ENCODE peak calls at places on chromosomes 5 and 9, in six cellular contexts. I is OCI-LY7, Q is GM13977, D is heart right ventricle, H is progenitor cell of endocrine pancreas, Y is Peyer's patch. R is an unnamed sample.

GRCh38 chr9:84153885-84154284 is 173.3 kb downstream of the RMI1 start:
- DNase-seq in H (no peak), D (no peak), Y (no peak), I (no peak), Q (no peak), R (no peak)

GRCh38 chr5:116528519-116529234 is 45.9 kb downstream of the SEMA6A start:
- DNase-seq in H (no peak), D (no peak), Q (no peak), I (no peak), Y (no peak), R (no peak)

GRCh38 chr9:114263853-114264510 is 58.9 kb upstream of the ORM1 start:
- DNase-seq in Y (no peak), I (no peak), Q (no peak), H (no peak), D (peak; percentile 49), R (no peak)

GRCh38 chr9:4301971-4302427 is 2.1 kb upstream of the GLIS3 start:
- DNase-seq in Q (no peak), H (no peak), D (peak; percentile 52), I (no peak), Y (no peak), R (peak; percentile 35)

GRCh38 chr5:69484891-69485290 is 7.7 kb upstream of the OCLN start:
- DNase-seq in I (no peak), H (no peak), D (no peak), Y (no peak), Q (no peak), R (no peak)

GRCh38 chr5:57181151-57181550 is 7.3 kb downstream of the GPBP1 start:
- DNase-seq in H (no peak), Y (no peak), I (peak; percentile 45), D (no peak), Q (no peak), R (no peak)

GRCh38 chr5:122306461-122306860 is 5.6 kb upstream of the SNCAIP start:
- DNase-seq in Y (no peak), Q (no peak), D (no peak), I (no peak), H (no peak), R (no peak)

GRCh38 chr9:77533678-77534077 is 114.4 kb downstream of the GNA14 start:
- DNase-seq in D (no peak), Y (no peak), I (no peak), H (no peak), Q (no peak), R (no peak)

GRCh38 chr5:135965504-135965903 is 10.7 kb upstream of the LECT2 start:
- DNase-seq in Q (no peak), D (no peak), H (no peak), Y (no peak), I (no peak), R (no peak)

GRCh38 chr9:91117959-91118651 is 243.6 kb downstream of the AUH start:
- DNase-seq in Y (peak; percentile 86), H (no peak), I (no peak), D (peak; percentile 87), Q (no peak), R (peak; percentile 44)

DNA sequence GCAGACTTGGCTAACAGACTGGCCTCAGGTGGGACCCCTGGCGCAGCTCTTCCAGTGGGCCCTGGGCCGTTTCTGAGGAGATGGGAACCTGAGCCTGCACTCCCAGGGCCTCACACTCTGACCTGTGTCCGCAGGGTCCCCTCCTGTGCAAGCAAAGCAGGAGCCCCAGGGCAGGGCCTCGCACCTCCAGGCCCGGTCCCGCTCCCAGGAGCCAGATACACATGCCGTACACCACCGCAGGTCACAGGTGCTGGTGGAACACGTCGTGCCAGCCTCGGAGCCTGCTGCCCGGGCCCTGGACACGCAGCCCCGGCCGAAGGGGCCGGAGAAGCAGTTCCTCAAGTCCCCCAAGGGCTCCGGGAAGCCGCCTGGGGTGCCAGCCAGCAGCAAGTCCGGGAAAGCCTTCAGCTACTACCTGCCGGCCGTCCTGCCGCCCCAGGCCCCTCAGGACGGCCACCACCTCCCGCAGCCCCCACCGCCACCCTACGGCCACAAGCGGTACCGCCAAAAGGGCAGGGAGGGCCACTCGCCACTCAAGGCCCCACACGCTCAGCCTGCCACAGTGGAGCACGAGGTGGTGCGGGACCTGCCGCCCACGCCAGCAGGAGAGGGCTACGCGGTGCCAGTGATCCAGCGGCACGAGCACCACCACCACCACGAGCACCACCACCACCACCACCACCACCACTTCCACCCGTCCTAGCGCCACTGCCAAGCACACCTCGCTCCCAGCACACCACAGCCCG is 29.2 kb downstream of the NKD2 start:
- DNase-seq in I (no peak), H (no peak), D (peak; percentile 9), Q (no peak), Y (no peak), R (no peak)
- TF ChIP-seq CTCF in I (no peak), H (no peak), D (no peak), Q (no peak), Y (no peak), R (no peak)

GRCh38 chr5:16585028-16585667 is 31.6 kb downstream of the RETREG1 start:
- DNase-seq in D (no peak), H (no peak), I (peak; percentile 15), Y (no peak), Q (no peak), R (no peak)
- TF ChIP-seq CTCF in D (peak; percentile 17), H (peak; percentile 30), I (peak; percentile 79), Y (peak; percentile 60), Q (peak; percentile 52), R (no peak)

DNA sequence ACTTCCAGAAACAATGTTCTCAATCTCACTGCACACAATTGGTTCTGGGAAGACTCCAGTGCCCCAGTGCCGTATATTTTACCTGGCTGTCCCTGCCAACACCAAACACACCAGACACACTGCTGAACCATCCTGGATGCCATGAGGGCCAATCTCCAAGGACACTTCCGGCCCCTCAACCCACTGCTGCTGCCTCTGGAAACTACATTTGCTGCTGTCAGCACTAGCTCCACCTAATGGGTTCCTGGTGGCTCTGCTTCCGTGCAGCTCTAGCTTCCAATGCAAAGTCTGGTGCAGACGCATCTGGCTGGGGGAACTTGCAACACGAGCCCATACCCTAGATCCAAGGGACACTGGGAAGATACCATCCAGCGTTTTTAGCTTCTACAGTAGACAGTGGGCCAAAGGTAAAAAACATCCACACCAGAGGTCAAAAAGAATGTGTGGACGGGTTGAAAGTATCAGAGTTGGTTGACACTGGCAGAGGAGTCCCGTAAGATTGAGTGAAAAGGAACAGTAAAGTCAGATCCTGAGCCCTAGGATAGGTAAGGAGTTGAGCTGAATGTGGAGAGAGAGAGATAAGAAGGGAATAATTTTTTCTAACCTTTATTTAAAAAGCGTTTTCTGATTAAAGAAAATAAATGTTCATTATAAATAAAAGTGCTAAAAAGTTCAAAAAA is 99.7 kb upstream of the KIF2A start:
- DNase-seq in Q (no peak), D (no peak), Y (no peak), H (no peak), I (no peak), R (no peak)
- TF ChIP-seq CTCF in Q (no peak), D (no peak), Y (no peak), H (peak; percentile 27), I (peak; percentile 22), R (no peak)

DNA sequence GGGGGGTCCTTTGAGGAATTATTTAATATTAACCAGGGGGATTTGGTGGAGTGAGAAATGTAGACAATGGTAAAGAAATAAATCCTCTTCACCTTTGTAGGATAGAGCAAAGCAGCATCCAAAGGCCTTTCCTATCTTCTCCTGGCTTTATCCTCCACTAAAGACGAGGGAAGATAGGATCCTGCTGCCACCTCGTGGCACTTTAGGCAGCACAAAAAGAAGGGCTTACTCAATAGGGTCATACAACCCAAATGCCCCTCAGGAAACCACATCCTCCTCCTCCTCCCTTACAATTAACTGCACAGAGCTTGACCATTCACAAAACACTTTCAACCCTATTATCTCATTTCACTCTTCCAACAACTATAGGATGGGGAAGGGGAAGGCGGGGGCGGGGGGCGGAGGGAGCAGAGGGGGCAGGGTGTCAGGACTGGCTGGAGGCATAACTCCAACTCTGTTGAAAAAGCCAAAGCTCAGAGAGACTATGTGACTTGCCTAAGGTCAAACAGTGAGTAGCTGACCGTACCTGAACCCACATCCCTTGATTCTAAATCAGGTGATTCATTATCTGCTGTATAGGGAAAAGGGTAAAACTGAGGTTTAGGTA is 45.4 kb upstream of the MYOT start:
- DNase-seq in H (peak; percentile 14), I (peak; percentile 18), Y (peak; percentile 54), D (peak; percentile 22), Q (peak; percentile 27), R (no peak)
- TF ChIP-seq CTCF in H (peak; percentile 63), I (peak; percentile 65), Y (peak; percentile 69), D (peak; percentile 49), Q (peak; percentile 45), R (no peak)

GRCh38 chr5:82165740-82166530 is 112.2 kb downstream of the RPS23 start:
- DNase-seq in I (peak; percentile 76), Y (no peak), H (no peak), D (peak; percentile 38), Q (peak; percentile 43), R (no peak)
- TF ChIP-seq CTCF in I (peak; percentile 87), Y (peak; percentile 84), H (peak; percentile 73), D (peak; percentile 84), Q (peak; percentile 71), R (no peak)

GRCh38 chr5:8333445-8333844 is 464.5 kb downstream of the MTRR start:
- DNase-seq in I (no peak), H (no peak), D (no peak), Q (no peak), Y (no peak), R (no peak)
- TF ChIP-seq CTCF in I (no peak), H (no peak), D (no peak), Q (no peak), Y (no peak), R (no peak)

GRCh38 chr9:71820516-71820915 is 52.2 kb upstream of the CEMIP2 start:
- DNase-seq in Y (no peak), Q (no peak), I (no peak), H (no peak), D (no peak), R (no peak)

GRCh38 chr9:71822455-71822854 is 54.1 kb upstream of the CEMIP2 start:
- DNase-seq in I (no peak), D (no peak), Q (no peak), H (no peak), Y (no peak), R (no peak)

GRCh38 chr9:71822935-71823334 is 54.6 kb upstream of the CEMIP2 start:
- DNase-seq in Q (no peak), I (no peak), D (no peak), Y (no peak), H (no peak), R (no peak)

GRCh38 chr9:71816782-71817549 is 48.7 kb upstream of the CEMIP2 start:
- DNase-seq in D (no peak), H (no peak), Q (no peak), I (no peak), Y (no peak), R (no peak)

DNA sequence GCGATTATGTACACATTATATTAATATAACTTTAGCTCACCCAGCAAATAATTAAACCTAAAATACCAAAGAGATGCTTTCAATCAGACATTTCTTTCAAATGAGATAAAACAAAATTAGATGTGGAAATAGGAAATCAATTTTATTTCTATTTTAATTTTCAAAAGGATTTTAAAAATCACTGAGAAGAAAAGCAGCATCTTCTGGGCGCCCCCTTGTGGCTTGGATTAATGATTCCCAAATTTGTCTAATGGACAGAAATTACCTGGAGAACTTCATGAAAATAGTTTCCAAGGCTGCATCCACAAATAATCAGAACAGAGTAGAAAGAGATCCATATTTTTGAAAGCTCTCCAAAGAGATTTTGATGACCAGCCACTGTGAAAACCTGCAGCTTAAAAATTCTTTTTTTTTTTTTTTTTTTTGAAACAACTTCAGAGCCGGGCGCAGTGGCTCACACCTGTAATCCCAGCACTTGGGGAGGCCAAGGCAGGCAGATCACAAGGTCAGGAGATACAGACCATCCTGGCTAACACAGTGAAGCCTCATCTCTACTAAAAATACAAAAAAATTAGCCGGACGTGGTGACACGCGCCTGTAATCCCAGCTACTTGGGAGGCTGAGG is 50.9 kb upstream of the CEMIP2 start:
- DNase-seq in Q (peak; percentile 10), Y (no peak), H (peak; percentile 15), D (no peak), I (peak; percentile 54), R (peak; percentile 32)
- TF ChIP-seq CTCF in Q (peak; percentile 67), Y (peak; percentile 75), H (peak; percentile 83), D (peak; percentile 82), I (peak; percentile 97), R (no peak)

R was measured in omental fat pad.